ENCODE peak calls at places on chromosome 18, in five cellular contexts. One of them, this sample, is unnamed.

GRCh38 chr18:27061488-27062095 is 123.5 kb downstream of the CHST9 start:
- DNase-seq in activated T-cell treated with anti-CD3 and anti-CD28 coated beads, Interleukin-2, amount 50 U/mL, for 72 hours: no peak
- DNase-seq in fibroblast of mammary gland: no peak
- DNase-seq in HEK293T: no peak
- DNase-seq in NCI-H2081: no peak
- DNase-seq in this sample: peak; percentile 91

GRCh38 chr18:500556-501405 is at the start of gene COLEC12:
- DNase-seq in HEK293T: peak; percentile 42
- DNase-seq in fibroblast of mammary gland: no peak
- DNase-seq in activated T-cell treated with anti-CD3 and anti-CD28 coated beads, Interleukin-2, amount 50 U/mL, for 72 hours: no peak
- DNase-seq in NCI-H2081: no peak
- DNase-seq in this sample: no peak

GRCh38 chr18:7789853-7790552 is 222.9 kb downstream of the PTPRM start:
- DNase-seq in HEK293T: peak; percentile 29
- DNase-seq in fibroblast of mammary gland: peak; percentile 63
- DNase-seq in activated T-cell treated with anti-CD3 and anti-CD28 coated beads, Interleukin-2, amount 50 U/mL, for 72 hours: no peak
- DNase-seq in NCI-H2081: peak; percentile 54
- DNase-seq in this sample: no peak

GRCh38 chr18:54882318-54882717 is 54.0 kb downstream of the RAB27B start:
- DNase-seq in activated T-cell treated with anti-CD3 and anti-CD28 coated beads, Interleukin-2, amount 50 U/mL, for 72 hours: no peak
- DNase-seq in fibroblast of mammary gland: no peak
- DNase-seq in HEK293T: no peak
- DNase-seq in NCI-H2081: no peak
- DNase-seq in this sample: no peak

GRCh38 chr18:22470511-22471181 is 52.9 kb upstream of the CTAGE1 start:
- DNase-seq in fibroblast of mammary gland: no peak
- DNase-seq in HEK293T: peak; percentile 36
- DNase-seq in NCI-H2081: no peak
- DNase-seq in activated T-cell treated with anti-CD3 and anti-CD28 coated beads, Interleukin-2, amount 50 U/mL, for 72 hours: no peak
- DNase-seq in this sample: no peak

GRCh38 chr18:78564030-78564429 is 415.6 kb upstream of the SALL3 start:
- DNase-seq in HEK293T: no peak
- DNase-seq in activated T-cell treated with anti-CD3 and anti-CD28 coated beads, Interleukin-2, amount 50 U/mL, for 72 hours: no peak
- DNase-seq in fibroblast of mammary gland: no peak
- DNase-seq in NCI-H2081: no peak
- DNase-seq in this sample: no peak

GRCh38 chr18:44909191-44909719 is 228.6 kb downstream of the SETBP1 start:
- DNase-seq in fibroblast of mammary gland: peak; percentile 47
- DNase-seq in activated T-cell treated with anti-CD3 and anti-CD28 coated beads, Interleukin-2, amount 50 U/mL, for 72 hours: no peak
- DNase-seq in HEK293T: no peak
- DNase-seq in NCI-H2081: no peak
- DNase-seq in this sample: no peak

GRCh38 chr18:76503595-76503994 is 8.6 kb upstream of the ZNF516 start:
- DNase-seq in HEK293T: no peak
- DNase-seq in activated T-cell treated with anti-CD3 and anti-CD28 coated beads, Interleukin-2, amount 50 U/mL, for 72 hours: no peak
- DNase-seq in NCI-H2081: no peak
- DNase-seq in fibroblast of mammary gland: no peak
- DNase-seq in this sample: no peak

GRCh38 chr18:45642238-45642637 is 27.0 kb downstream of the SLC14A2 start:
- DNase-seq in NCI-H2081: no peak
- DNase-seq in fibroblast of mammary gland: no peak
- DNase-seq in HEK293T: no peak
- DNase-seq in activated T-cell treated with anti-CD3 and anti-CD28 coated beads, Interleukin-2, amount 50 U/mL, for 72 hours: no peak
- DNase-seq in this sample: no peak

GRCh38 chr18:78133729-78134128 is 845.9 kb upstream of the SALL3 start:
- DNase-seq in HEK293T: no peak
- DNase-seq in fibroblast of mammary gland: no peak
- DNase-seq in activated T-cell treated with anti-CD3 and anti-CD28 coated beads, Interleukin-2, amount 50 U/mL, for 72 hours: no peak
- DNase-seq in NCI-H2081: no peak
- DNase-seq in this sample: no peak

GRCh38 chr18:8889479-8889878 is 184.1 kb downstream of the MTCL1 start:
- DNase-seq in NCI-H2081: no peak
- DNase-seq in activated T-cell treated with anti-CD3 and anti-CD28 coated beads, Interleukin-2, amount 50 U/mL, for 72 hours: no peak
- DNase-seq in HEK293T: no peak
- DNase-seq in fibroblast of mammary gland: no peak
- DNase-seq in this sample: no peak

GRCh38 chr18:76491801-76492668 is 3.0 kb downstream of the ZNF516 start:
- DNase-seq in fibroblast of mammary gland: peak; percentile 39
- DNase-seq in HEK293T: no peak
- DNase-seq in activated T-cell treated with anti-CD3 and anti-CD28 coated beads, Interleukin-2, amount 50 U/mL, for 72 hours: peak; percentile 46
- DNase-seq in NCI-H2081: peak; percentile 69
- DNase-seq in this sample: no peak

GRCh38 chr18:8052237-8052701 is 485.2 kb downstream of the PTPRM start:
- DNase-seq in HEK293T: no peak
- DNase-seq in NCI-H2081: peak; percentile 24
- DNase-seq in fibroblast of mammary gland: peak; percentile 44
- DNase-seq in activated T-cell treated with anti-CD3 and anti-CD28 coated beads, Interleukin-2, amount 50 U/mL, for 72 hours: no peak
- DNase-seq in this sample: no peak

GRCh38 chr18:77899972-77900754 is 650.5 kb downstream of the GALR1 start:
- DNase-seq in fibroblast of mammary gland: peak; percentile 19
- DNase-seq in activated T-cell treated with anti-CD3 and anti-CD28 coated beads, Interleukin-2, amount 50 U/mL, for 72 hours: peak; percentile 57
- DNase-seq in NCI-H2081: peak; percentile 76
- DNase-seq in HEK293T: no peak
- DNase-seq in this sample: no peak

GRCh38 chr18:61569176-61569892 is 236.1 kb downstream of the CDH20 start:
- DNase-seq in activated T-cell treated with anti-CD3 and anti-CD28 coated beads, Interleukin-2, amount 50 U/mL, for 72 hours: no peak
- DNase-seq in fibroblast of mammary gland: peak; percentile 47
- DNase-seq in HEK293T: no peak
- DNase-seq in NCI-H2081: no peak
- DNase-seq in this sample: no peak

GRCh38 chr18:623760-624620 is 27.2 kb downstream of the CLUL1 start:
- DNase-seq in fibroblast of mammary gland: peak; percentile 81
- DNase-seq in HEK293T: peak; percentile 45
- DNase-seq in activated T-cell treated with anti-CD3 and anti-CD28 coated beads, Interleukin-2, amount 50 U/mL, for 72 hours: peak; percentile 71
- DNase-seq in NCI-H2081: peak; percentile 35
- DNase-seq in this sample: peak; percentile 71

GRCh38 chr18:22490429-22490846 is 72.7 kb upstream of the CTAGE1 start:
- DNase-seq in HEK293T: no peak
- DNase-seq in fibroblast of mammary gland: no peak
- DNase-seq in NCI-H2081: no peak
- DNase-seq in activated T-cell treated with anti-CD3 and anti-CD28 coated beads, Interleukin-2, amount 50 U/mL, for 72 hours: no peak
- DNase-seq in this sample: peak; percentile 46

GRCh38 chr18:78087338-78087737 is 837.7 kb downstream of the GALR1 start:
- DNase-seq in fibroblast of mammary gland: no peak
- DNase-seq in activated T-cell treated with anti-CD3 and anti-CD28 coated beads, Interleukin-2, amount 50 U/mL, for 72 hours: no peak
- DNase-seq in HEK293T: no peak
- DNase-seq in NCI-H2081: no peak
- DNase-seq in this sample: no peak

GRCh38 chr18:73920033-73920432 is 227.6 kb downstream of the FBXO15 start:
- DNase-seq in NCI-H2081: no peak
- DNase-seq in HEK293T: no peak
- DNase-seq in activated T-cell treated with anti-CD3 and anti-CD28 coated beads, Interleukin-2, amount 50 U/mL, for 72 hours: no peak
- DNase-seq in fibroblast of mammary gland: no peak
- DNase-seq in this sample: no peak

GRCh38 chr18:21686282-21687105 is 18.1 kb downstream of the ABHD3 start:
- DNase-seq in activated T-cell treated with anti-CD3 and anti-CD28 coated beads, Interleukin-2, amount 50 U/mL, for 72 hours: no peak
- DNase-seq in fibroblast of mammary gland: peak; percentile 31
- DNase-seq in NCI-H2081: no peak
- DNase-seq in HEK293T: no peak
- DNase-seq in this sample: peak; percentile 81

GRCh38 chr18:22858121-22858520 is 75.0 kb upstream of the RBBP8 start:
- DNase-seq in fibroblast of mammary gland: no peak
- DNase-seq in NCI-H2081: no peak
- DNase-seq in HEK293T: no peak
- DNase-seq in activated T-cell treated with anti-CD3 and anti-CD28 coated beads, Interleukin-2, amount 50 U/mL, for 72 hours: no peak
- DNase-seq in this sample: no peak

GRCh38 chr18:77147418-77147852 is 14.9 kb upstream of the MBP start:
- DNase-seq in activated T-cell treated with anti-CD3 and anti-CD28 coated beads, Interleukin-2, amount 50 U/mL, for 72 hours: peak; percentile 27
- DNase-seq in NCI-H2081: no peak
- DNase-seq in fibroblast of mammary gland: peak; percentile 81
- DNase-seq in HEK293T: no peak
- DNase-seq in this sample: no peak

GRCh38 chr18:29737190-29737589 is 1305.4 kb downstream of the DSC3 start:
- DNase-seq in HEK293T: no peak
- DNase-seq in fibroblast of mammary gland: no peak
- DNase-seq in activated T-cell treated with anti-CD3 and anti-CD28 coated beads, Interleukin-2, amount 50 U/mL, for 72 hours: no peak
- DNase-seq in NCI-H2081: no peak
- DNase-seq in this sample: no peak

GRCh38 chr18:33184178-33184577 is 256.3 kb downstream of the CCDC178 start:
- DNase-seq in activated T-cell treated with anti-CD3 and anti-CD28 coated beads, Interleukin-2, amount 50 U/mL, for 72 hours: no peak
- DNase-seq in NCI-H2081: no peak
- DNase-seq in fibroblast of mammary gland: no peak
- DNase-seq in HEK293T: no peak
- DNase-seq in this sample: no peak

GRCh38 chr18:6879508-6880195 is 150.1 kb downstream of the ARHGAP28 start:
- DNase-seq in fibroblast of mammary gland: no peak
- DNase-seq in HEK293T: no peak
- DNase-seq in activated T-cell treated with anti-CD3 and anti-CD28 coated beads, Interleukin-2, amount 50 U/mL, for 72 hours: no peak
- DNase-seq in NCI-H2081: no peak
- DNase-seq in this sample: no peak

GRCh38 chr18:13568443-13569392 is 157.6 kb downstream of the FAM210A start:
- DNase-seq in NCI-H2081: no peak
- DNase-seq in fibroblast of mammary gland: peak; percentile 27
- DNase-seq in activated T-cell treated with anti-CD3 and anti-CD28 coated beads, Interleukin-2, amount 50 U/mL, for 72 hours: peak; percentile 68
- DNase-seq in HEK293T: no peak
- DNase-seq in this sample: no peak

GRCh38 chr18:26909599-26910290 is 44.2 kb upstream of the AQP4 start:
- DNase-seq in HEK293T: no peak
- DNase-seq in activated T-cell treated with anti-CD3 and anti-CD28 coated beads, Interleukin-2, amount 50 U/mL, for 72 hours: no peak
- DNase-seq in fibroblast of mammary gland: no peak
- DNase-seq in NCI-H2081: no peak
- DNase-seq in this sample: no peak

GRCh38 chr18:79881695-79882094 is 69.8 kb downstream of the SLC66A2 start:
- DNase-seq in fibroblast of mammary gland: no peak
- DNase-seq in HEK293T: no peak
- DNase-seq in activated T-cell treated with anti-CD3 and anti-CD28 coated beads, Interleukin-2, amount 50 U/mL, for 72 hours: no peak
- DNase-seq in NCI-H2081: no peak
- DNase-seq in this sample: no peak

GRCh38 chr18:63192171-63192884 is 127.2 kb downstream of the BCL2 start:
- DNase-seq in fibroblast of mammary gland: no peak
- DNase-seq in activated T-cell treated with anti-CD3 and anti-CD28 coated beads, Interleukin-2, amount 50 U/mL, for 72 hours: no peak
- DNase-seq in HEK293T: no peak
- DNase-seq in NCI-H2081: no peak
- DNase-seq in this sample: no peak